ENCODE peak calls at places on chromosomes 2 and 18, in nine cellular contexts. One of them, this sample, is unnamed.

GRCh38 chr2:174836345-174836999 is 72.2 kb upstream of the CHRNA1 start:
- DNase-seq in ovary: no peak
- DNase-seq in transverse colon: no peak
- DNase-seq in A549: peak
- DNase-seq in left ventricle myocardium inferior: no peak
- DNase-seq in effector memory CD4-positive, alpha-beta T cell: no peak
- DNase-seq in Panc1: no peak
- DNase-seq in stomach: no peak
- DNase-seq in tibial artery: no peak
- DNase-seq in this sample: no peak

GRCh38 chr2:25292408-25292807 is 49.3 kb downstream of the DNMT3A start:
- DNase-seq in ovary: no peak
- DNase-seq in transverse colon: no peak
- DNase-seq in A549: no peak
- DNase-seq in left ventricle myocardium inferior: no peak
- DNase-seq in effector memory CD4-positive, alpha-beta T cell: no peak
- DNase-seq in Panc1: no peak
- DNase-seq in stomach: no peak
- DNase-seq in tibial artery: no peak
- DNase-seq in this sample: no peak

GRCh38 chr2:121887513-121888188 is 132.2 kb downstream of the TSN start:
- DNase-seq in ovary: no peak
- DNase-seq in transverse colon: no peak
- DNase-seq in A549: no peak
- DNase-seq in left ventricle myocardium inferior: no peak
- DNase-seq in effector memory CD4-positive, alpha-beta T cell: no peak
- DNase-seq in Panc1: no peak
- DNase-seq in stomach: no peak
- DNase-seq in tibial artery: no peak
- DNase-seq in this sample: no peak

GRCh38 chr2:11597538-11598225 is 63.8 kb downstream of the GREB1 start:
- DNase-seq in ovary: peak
- DNase-seq in transverse colon: no peak
- DNase-seq in A549: no peak
- DNase-seq in left ventricle myocardium inferior: no peak
- DNase-seq in effector memory CD4-positive, alpha-beta T cell: no peak
- DNase-seq in Panc1: no peak
- DNase-seq in stomach: no peak
- DNase-seq in tibial artery: no peak
- DNase-seq in this sample: no peak

GRCh38 chr2:190678444-190679162 is 29.7 kb downstream of the NAB1 start:
- DNase-seq in ovary: no peak
- DNase-seq in transverse colon: no peak
- DNase-seq in A549: no peak
- DNase-seq in left ventricle myocardium inferior: no peak
- DNase-seq in effector memory CD4-positive, alpha-beta T cell: no peak
- DNase-seq in Panc1: no peak
- DNase-seq in stomach: no peak
- DNase-seq in tibial artery: no peak
- DNase-seq in this sample: no peak

GRCh38 chr2:68594674-68595492 is 48.5 kb upstream of the PROKR1 start:
- DNase-seq in ovary: no peak
- DNase-seq in transverse colon: peak
- DNase-seq in A549: peak
- DNase-seq in left ventricle myocardium inferior: peak
- DNase-seq in effector memory CD4-positive, alpha-beta T cell: no peak
- DNase-seq in Panc1: peak
- DNase-seq in stomach: peak
- DNase-seq in tibial artery: no peak
- DNase-seq in this sample: no peak

GRCh38 chr2:10046899-10047298 is 3.5 kb downstream of the KLF11 start:
- DNase-seq in ovary: no peak
- DNase-seq in transverse colon: no peak
- DNase-seq in A549: no peak
- DNase-seq in left ventricle myocardium inferior: no peak
- DNase-seq in effector memory CD4-positive, alpha-beta T cell: no peak
- DNase-seq in Panc1: no peak
- DNase-seq in stomach: no peak
- DNase-seq in tibial artery: no peak
- DNase-seq in this sample: no peak

GRCh38 chr2:37349376-37349775 is 4.9 kb downstream of the QPCT start:
- DNase-seq in ovary: no peak
- DNase-seq in transverse colon: no peak
- DNase-seq in A549: peak
- DNase-seq in left ventricle myocardium inferior: no peak
- DNase-seq in effector memory CD4-positive, alpha-beta T cell: no peak
- DNase-seq in Panc1: no peak
- DNase-seq in stomach: no peak
- DNase-seq in tibial artery: no peak
- DNase-seq in this sample: no peak

GRCh38 chr2:118723394-118723793 is 124.1 kb downstream of the EN1 start:
- DNase-seq in ovary: no peak
- DNase-seq in transverse colon: no peak
- DNase-seq in A549: no peak
- DNase-seq in left ventricle myocardium inferior: no peak
- DNase-seq in effector memory CD4-positive, alpha-beta T cell: no peak
- DNase-seq in Panc1: no peak
- DNase-seq in stomach: no peak
- DNase-seq in tibial artery: no peak
- DNase-seq in this sample: no peak

GRCh38 chr2:226796012-226796839 is 3.4 kb downstream of the IRS1 start:
- DNase-seq in ovary: peak
- DNase-seq in transverse colon: no peak
- DNase-seq in A549: no peak
- DNase-seq in left ventricle myocardium inferior: peak
- DNase-seq in effector memory CD4-positive, alpha-beta T cell: no peak
- DNase-seq in Panc1: no peak
- DNase-seq in stomach: no peak
- DNase-seq in tibial artery: no peak
- DNase-seq in this sample: no peak

GRCh38 chr2:31446848-31447247 is 32.3 kb upstream of the XDH start:
- DNase-seq in ovary: no peak
- DNase-seq in transverse colon: no peak
- DNase-seq in A549: no peak
- DNase-seq in left ventricle myocardium inferior: no peak
- DNase-seq in effector memory CD4-positive, alpha-beta T cell: no peak
- DNase-seq in Panc1: no peak
- DNase-seq in stomach: no peak
- DNase-seq in tibial artery: no peak
- DNase-seq in this sample: no peak

DNA sequence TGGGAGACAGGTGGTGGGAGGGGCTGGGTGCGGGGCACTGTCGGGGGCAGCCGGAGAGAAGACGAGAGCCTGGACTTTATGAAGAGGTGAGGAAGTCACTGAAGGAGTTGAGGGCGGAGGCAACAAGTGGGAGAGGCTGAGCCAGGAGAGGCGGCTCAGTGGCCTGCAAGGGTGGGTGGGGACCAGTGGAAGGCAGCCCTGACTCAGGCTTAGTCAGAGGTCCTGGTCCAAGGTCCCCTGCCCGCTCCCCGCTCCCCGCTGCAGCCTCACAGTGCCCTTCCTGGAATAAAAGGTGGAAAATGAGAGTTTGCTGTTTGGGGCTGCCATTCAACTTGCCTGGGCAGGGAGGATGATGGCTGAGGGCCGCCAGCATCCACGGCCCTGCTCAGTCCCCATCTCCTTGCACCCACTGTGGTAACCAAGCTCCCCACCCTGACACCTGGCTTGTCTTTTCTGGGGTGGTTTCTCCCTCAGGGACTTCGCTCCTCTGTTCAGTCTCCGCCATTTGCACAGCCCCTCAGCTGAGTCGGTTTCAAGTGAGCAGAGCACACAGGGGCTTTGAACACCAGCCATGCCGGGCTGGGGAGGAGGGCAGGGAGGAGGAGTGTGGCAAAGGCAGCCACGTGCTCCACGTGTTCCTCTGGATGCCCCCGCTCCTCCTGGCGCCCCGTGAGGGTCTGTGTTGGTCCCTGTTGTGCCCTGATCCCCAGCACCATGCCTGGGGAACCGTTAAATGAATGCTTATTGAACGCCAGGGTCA is 13.7 kb upstream of the RALB start:
- DNase-seq in ovary: no peak
- DNase-seq in transverse colon: peak
- DNase-seq in A549: peak
- DNase-seq in left ventricle myocardium inferior: no peak
- DNase-seq in effector memory CD4-positive, alpha-beta T cell: no peak
- DNase-seq in Panc1: no peak
- DNase-seq in stomach: peak
- DNase-seq in tibial artery: no peak
- DNase-seq in this sample: no peak
- H3K4me3 ChIP-seq in ovary: no peak
- H3K4me3 ChIP-seq in transverse colon: no peak
- H3K4me3 ChIP-seq in A549: no peak
- H3K4me3 ChIP-seq in left ventricle myocardium inferior: peak
- H3K4me3 ChIP-seq in effector memory CD4-positive, alpha-beta T cell: no peak
- H3K4me3 ChIP-seq in Panc1: no peak
- H3K4me3 ChIP-seq in stomach: no peak
- H3K4me3 ChIP-seq in tibial artery: no peak
- H3K4me3 ChIP-seq in this sample: no peak

GRCh38 chr2:236715511-236715961 is 145.9 kb downstream of the ACKR3 start:
- DNase-seq in ovary: no peak
- DNase-seq in transverse colon: peak
- DNase-seq in A549: no peak
- DNase-seq in left ventricle myocardium inferior: no peak
- DNase-seq in effector memory CD4-positive, alpha-beta T cell: no peak
- DNase-seq in Panc1: no peak
- DNase-seq in stomach: no peak
- DNase-seq in tibial artery: peak
- DNase-seq in this sample: no peak
- H3K27ac ChIP-seq in ovary: no peak
- H3K27ac ChIP-seq in transverse colon: no peak
- H3K27ac ChIP-seq in A549: peak
- H3K27ac ChIP-seq in left ventricle myocardium inferior: no peak
- H3K27ac ChIP-seq in effector memory CD4-positive, alpha-beta T cell: no peak
- H3K27ac ChIP-seq in Panc1: no peak
- H3K27ac ChIP-seq in stomach: no peak
- H3K27ac ChIP-seq in tibial artery: no peak
- H3K27ac ChIP-seq in this sample: no peak

GRCh38 chr2:238848566-238848940 is 668 bp downstream of the TWIST2 start:
- DNase-seq in ovary: peak
- DNase-seq in transverse colon: no peak
- DNase-seq in A549: no peak
- DNase-seq in left ventricle myocardium inferior: no peak
- DNase-seq in effector memory CD4-positive, alpha-beta T cell: no peak
- DNase-seq in Panc1: no peak
- DNase-seq in stomach: no peak
- DNase-seq in tibial artery: no peak
- DNase-seq in this sample: no peak

GRCh38 chr2:238847841-238848565 is at the start of gene TWIST2:
- DNase-seq in ovary: peak
- DNase-seq in transverse colon: peak
- DNase-seq in A549: peak
- DNase-seq in left ventricle myocardium inferior: peak
- DNase-seq in effector memory CD4-positive, alpha-beta T cell: no peak
- DNase-seq in Panc1: no peak
- DNase-seq in stomach: peak
- DNase-seq in tibial artery: peak
- DNase-seq in this sample: no peak

GRCh38 chr2:238846503-238847431 is 1.1 kb upstream of the TWIST2 start:
- DNase-seq in ovary: peak
- DNase-seq in transverse colon: no peak
- DNase-seq in A549: no peak
- DNase-seq in left ventricle myocardium inferior: no peak
- DNase-seq in effector memory CD4-positive, alpha-beta T cell: no peak
- DNase-seq in Panc1: no peak
- DNase-seq in stomach: no peak
- DNase-seq in tibial artery: no peak
- DNase-seq in this sample: no peak

GRCh38 chr2:238845583-238846480 is 2.1 kb upstream of the TWIST2 start:
- DNase-seq in ovary: no peak
- DNase-seq in transverse colon: no peak
- DNase-seq in A549: no peak
- DNase-seq in left ventricle myocardium inferior: no peak
- DNase-seq in effector memory CD4-positive, alpha-beta T cell: no peak
- DNase-seq in Panc1: no peak
- DNase-seq in stomach: no peak
- DNase-seq in tibial artery: no peak
- DNase-seq in this sample: no peak

DNA sequence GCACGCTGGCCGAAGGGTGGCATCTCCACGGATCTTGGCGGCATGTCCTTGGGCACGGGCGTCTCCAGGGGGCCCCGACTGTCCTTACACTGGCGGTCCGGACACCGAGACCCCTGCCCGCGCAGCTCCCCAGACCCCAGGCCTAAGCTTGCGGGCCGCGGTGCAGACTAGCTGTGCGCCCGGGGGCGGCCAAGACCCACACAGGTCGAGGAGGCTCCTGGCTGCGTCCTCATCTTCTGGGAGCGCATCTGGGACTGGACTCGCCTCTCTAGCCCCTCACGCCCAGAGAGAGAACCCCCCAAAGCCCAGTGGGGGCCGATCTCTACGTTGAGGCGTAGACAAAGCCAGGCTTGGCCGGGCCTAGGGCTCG is 468 bp upstream of the TWIST2 start:
- DNase-seq in ovary: no peak
- DNase-seq in transverse colon: no peak
- DNase-seq in A549: no peak
- DNase-seq in left ventricle myocardium inferior: no peak
- DNase-seq in effector memory CD4-positive, alpha-beta T cell: no peak
- DNase-seq in Panc1: no peak
- DNase-seq in stomach: no peak
- DNase-seq in tibial artery: no peak
- DNase-seq in this sample: no peak
- H3K4me3 ChIP-seq in ovary: peak
- H3K4me3 ChIP-seq in transverse colon: peak
- H3K4me3 ChIP-seq in A549: peak
- H3K4me3 ChIP-seq in left ventricle myocardium inferior: peak
- H3K4me3 ChIP-seq in effector memory CD4-positive, alpha-beta T cell: peak
- H3K4me3 ChIP-seq in Panc1: peak
- H3K4me3 ChIP-seq in stomach: peak
- H3K4me3 ChIP-seq in tibial artery: peak
- H3K4me3 ChIP-seq in this sample: peak

GRCh38 chr18:55307505-55307904 is 280.5 kb downstream of the TCF4 start:
- DNase-seq in ovary: no peak
- DNase-seq in transverse colon: no peak
- DNase-seq in A549: no peak
- DNase-seq in left ventricle myocardium inferior: no peak
- DNase-seq in effector memory CD4-positive, alpha-beta T cell: no peak
- DNase-seq in Panc1: no peak
- DNase-seq in stomach: no peak
- DNase-seq in tibial artery: no peak
- DNase-seq in this sample: no peak

GRCh38 chr18:55310863-55311262 is 277.1 kb downstream of the TCF4 start:
- DNase-seq in ovary: no peak
- DNase-seq in transverse colon: no peak
- DNase-seq in A549: no peak
- DNase-seq in left ventricle myocardium inferior: no peak
- DNase-seq in effector memory CD4-positive, alpha-beta T cell: no peak
- DNase-seq in Panc1: no peak
- DNase-seq in stomach: no peak
- DNase-seq in tibial artery: no peak
- DNase-seq in this sample: no peak

GRCh38 chr18:55306338-55306737 is 281.7 kb downstream of the TCF4 start:
- DNase-seq in ovary: no peak
- DNase-seq in transverse colon: no peak
- DNase-seq in A549: no peak
- DNase-seq in left ventricle myocardium inferior: no peak
- DNase-seq in effector memory CD4-positive, alpha-beta T cell: no peak
- DNase-seq in Panc1: no peak
- DNase-seq in stomach: no peak
- DNase-seq in tibial artery: no peak
- DNase-seq in this sample: no peak

GRCh38 chr18:55309249-55309648 is 278.7 kb downstream of the TCF4 start:
- DNase-seq in ovary: no peak
- DNase-seq in transverse colon: no peak
- DNase-seq in A549: no peak
- DNase-seq in left ventricle myocardium inferior: no peak
- DNase-seq in effector memory CD4-positive, alpha-beta T cell: no peak
- DNase-seq in Panc1: no peak
- DNase-seq in stomach: no peak
- DNase-seq in tibial artery: no peak
- DNase-seq in this sample: no peak

GRCh38 chr18:55310044-55310676 is 277.8 kb downstream of the TCF4 start:
- DNase-seq in ovary: no peak
- DNase-seq in transverse colon: no peak
- DNase-seq in A549: no peak
- DNase-seq in left ventricle myocardium inferior: no peak
- DNase-seq in effector memory CD4-positive, alpha-beta T cell: no peak
- DNase-seq in Panc1: no peak
- DNase-seq in stomach: no peak
- DNase-seq in tibial artery: no peak
- DNase-seq in this sample: no peak
- H3K27ac ChIP-seq in ovary: no peak
- H3K27ac ChIP-seq in transverse colon: no peak
- H3K27ac ChIP-seq in A549: no peak
- H3K27ac ChIP-seq in left ventricle myocardium inferior: peak
- H3K27ac ChIP-seq in effector memory CD4-positive, alpha-beta T cell: no peak
- H3K27ac ChIP-seq in Panc1: no peak
- H3K27ac ChIP-seq in stomach: no peak
- H3K27ac ChIP-seq in tibial artery: no peak
- H3K27ac ChIP-seq in this sample: no peak